ENCODE peak calls at places on chromosomes 12 and 14, in four cellular contexts. E is Peyer's patch, Q is mammary epithelial cell, C is adrenal gland. M is an unnamed sample. For H3K36me3, the result is how much of the 10 kb centered on the place peaks cover.

GRCh38 chr12:94618995-94619695 is 31.2 kb downstream of the TMCC3 start:
- DNase-seq in C (no peak), E (no peak), Q (peak), M (peak)

GRCh38 chr14:50423529-50423928 is 26.8 kb upstream of the CDKL1 start:
- DNase-seq in C (no peak), Q (no peak), E (no peak), M (no peak)

GRCh38 chr12:82458101-82458500 is 99.8 kb downstream of the METTL25 start:
- DNase-seq in E (no peak), Q (no peak), C (no peak), M (no peak)

GRCh38 chr14:83483063-83483462 is 1949.4 kb upstream of the SEL1L start:
- DNase-seq in Q (no peak), E (no peak), C (no peak), M (no peak)

GRCh38 chr12:26452511-26452910 is 257.1 kb downstream of the SSPN start:
- DNase-seq in Q (no peak), C (no peak), E (no peak), M (no peak)

GRCh38 chr14:71362920-71363584 is 455.8 kb downstream of the PCNX1 start:
- DNase-seq in C (peak), Q (peak), E (no peak), M (peak)

GRCh38 chr14:42779024-42779423 is 1172.3 kb downstream of the LRFN5 start:
- DNase-seq in E (no peak), C (no peak), Q (no peak), M (no peak)

GRCh38 chr14:90355540-90356518 is 24.1 kb upstream of the NRDE2 start:
- DNase-seq in Q (no peak), E (peak), C (no peak), M (no peak)

GRCh38 chr14:62957562-62957961 is 87.7 kb downstream of the KCNH5 start:
- DNase-seq in E (no peak), Q (peak), C (no peak), M (peak)

GRCh38 chr12:66552753-66553152 is 126.1 kb downstream of the GRIP1 start:
- DNase-seq in E (no peak), Q (peak), C (no peak), M (no peak)

GRCh38 chr12:12405882-12406281 is 49.0 kb downstream of the BORCS5 start:
- DNase-seq in Q (peak), C (peak), E (peak), M (no peak)

GRCh38 chr14:30243805-30244204 is 315.2 kb upstream of the G2E3 start:
- DNase-seq in C (no peak), Q (peak), E (no peak), M (peak)

GRCh38 chr14:103121161-103121845 is 2.0 kb upstream of the TNFAIP2 start:
- DNase-seq in E (no peak), Q (no peak), C (peak), M (no peak)

GRCh38 chr12:75478395-75478794 is 2.2 kb upstream of the GLIPR1 start:
- DNase-seq in E (no peak), Q (peak), C (no peak), M (no peak)

GRCh38 chr14:26594148-26594547 is 3.7 kb downstream of the NOVA1 start:
- DNase-seq in Q (no peak), C (no peak), E (no peak), M (no peak)

GRCh38 chr12:120804428-120804827 is 78.8 kb downstream of the ACADS start:
- DNase-seq in C (no peak), Q (no peak), E (no peak), M (no peak)

GRCh38 chr12:97943359-97943758 is 480.8 kb downstream of the RMST start:
- DNase-seq in Q (peak), E (no peak), C (no peak), M (no peak)

GRCh38 chr12:91604897-91605296 is 422.3 kb upstream of the DCN start:
- DNase-seq in C (no peak), E (no peak), Q (no peak), M (no peak)

GRCh38 chr12:7090222-7090998 is 1.8 kb downstream of the C1R start:
- DNase-seq in E (no peak), C (peak), Q (peak), M (no peak)

GRCh38 chr12:78194448-78194847 is 363.8 kb downstream of the NAV3 start:
- DNase-seq in Q (peak), C (no peak), E (no peak), M (peak)

GRCh38 chr12:65561798-65562382 is 262.4 kb upstream of the HMGA2 start:
- DNase-seq in Q (peak), E (no peak), C (no peak), M (peak)

GRCh38 chr14:79279645-79280399 is 931.5 kb downstream of the DIO2 start:
- DNase-seq in E (peak), C (no peak), Q (peak), M (no peak)

GRCh38 chr12:51846911-51847829 is 1.3 kb downstream of the FIGNL2 start:
- DNase-seq in E (no peak), C (peak), Q (no peak), M (no peak)

GRCh38 chr12:88944403-88944802 is 364.1 kb upstream of the KITLG start:
- DNase-seq in E (no peak), C (no peak), Q (peak), M (no peak)

GRCh38 chr14:40133484-40133883 is 701.3 kb upstream of the FBXO33 start:
- DNase-seq in C (no peak), E (no peak), Q (no peak), M (no peak)

GRCh38 chr12:84874125-84874824 is 38.3 kb downstream of the SLC6A15 start:
- DNase-seq in Q (peak), C (no peak), E (no peak), M (no peak)

GRCh38 chr12:13695781-13696180 is 285.6 kb downstream of the GRIN2B start:
- DNase-seq in C (no peak), Q (no peak), E (no peak), M (no peak)

GRCh38 chr14:67221248-67221981 is 19.8 kb upstream of the PALS1 start:
- DNase-seq in Q (peak), E (no peak), C (no peak), M (peak)

GRCh38 chr12:27851311-27851710 is 71.3 kb upstream of the MANSC4 start:
- DNase-seq in E (no peak), C (no peak), Q (no peak), M (no peak)

GRCh38 chr14:59293934-59294661 is 105.6 kb downstream of the DAAM1 start:
- DNase-seq in E (no peak), Q (no peak), C (no peak), M (no peak)

GRCh38 chr14:73634333-73634833 is 10.4 kb upstream of the DNAL1 start:
- DNase-seq in Q (no peak), C (peak), E (peak), M (no peak)

GRCh38 chr12:123762715-123763052 is 583 bp downstream of the DNAH10 start:
- DNase-seq in C (no peak), Q (no peak), E (no peak), M (no peak)
- H3K4me3 ChIP-seq in C (no peak), Q (no peak), E (peak), M (no peak)

GRCh38 chr14:61742383-61742782 is 19.8 kb upstream of the SNAPC1 start:
- DNase-seq in C (no peak), Q (no peak), E (no peak), M (no peak)

GRCh38 chr14:61736751-61737150 is 25.5 kb upstream of the SNAPC1 start:
- DNase-seq in C (no peak), Q (no peak), E (no peak), M (no peak)

GRCh38 chr14:61733972-61734371 is 28.2 kb upstream of the SNAPC1 start:
- DNase-seq in E (no peak), Q (no peak), C (no peak), M (no peak)

GRCh38 chr14:61739133-61739532 is 23.1 kb upstream of the SNAPC1 start:
- DNase-seq in C (no peak), E (no peak), Q (no peak), M (no peak)

GRCh38 chr14:61737913-61738312 is 24.3 kb upstream of the SNAPC1 start:
- DNase-seq in C (no peak), E (no peak), Q (no peak), M (no peak)
- H3K36me3 ChIP-seq in C (half or more), E (under half), Q (half or more), M (under half)

GRCh38 chr12:57735952-57736742 is 2.4 kb downstream of the AGAP2 start:
- DNase-seq in E (peak), C (no peak), Q (peak), M (no peak)
- TF ChIP-seq CTCF in E (no peak), C (peak), Q (peak), M (peak)

GRCh38 chr12:55703976-55704761 is 3.5 kb downstream of the ITGA7 start:
- DNase-seq in Q (no peak), C (no peak), E (no peak), M (no peak)
- H3K4me3 ChIP-seq in Q (no peak), C (no peak), E (no peak), M (no peak)

GRCh38 chr12:57203791-57204190 is 12.8 kb upstream of the NXPH4 start:
- DNase-seq in E (no peak), C (no peak), Q (no peak), M (no peak)
- H3K36me3 ChIP-seq in E (under half), C (half or more), Q (under half), M (half or more)